ENCODE peak calls at places on chromosome 15, in five cellular contexts. One of them, this sample, is unnamed.

GRCh38 chr15:56367156-56367555 is 1.9 kb downstream of the TEX9 start:
- DNase-seq in transverse colon: no peak
- DNase-seq in mammary epithelial cell: no peak
- DNase-seq in Calu3: no peak
- DNase-seq in WTC11: no peak
- DNase-seq in this sample: no peak

GRCh38 chr15:43105077-43105769 is 615 bp downstream of the UBR1 start:
- DNase-seq in transverse colon: peak
- DNase-seq in mammary epithelial cell: peak
- DNase-seq in Calu3: peak
- DNase-seq in WTC11: no peak
- DNase-seq in this sample: no peak

GRCh38 chr15:88247914-88248313 is 8.6 kb downstream of the NTRK3 start:
- DNase-seq in transverse colon: no peak
- DNase-seq in mammary epithelial cell: no peak
- DNase-seq in Calu3: no peak
- DNase-seq in WTC11: no peak
- DNase-seq in this sample: no peak

GRCh38 chr15:75063889-75064288 is 40.5 kb downstream of the PPCDC start:
- DNase-seq in transverse colon: no peak
- DNase-seq in mammary epithelial cell: no peak
- DNase-seq in Calu3: no peak
- DNase-seq in WTC11: no peak
- DNase-seq in this sample: no peak

GRCh38 chr15:70094690-70095311 is 2.9 kb downstream of the TLE3 start:
- DNase-seq in transverse colon: no peak
- DNase-seq in mammary epithelial cell: no peak
- DNase-seq in Calu3: no peak
- DNase-seq in WTC11: no peak
- DNase-seq in this sample: no peak

GRCh38 chr15:78654272-78654671 is 13.3 kb upstream of the CHRNB4 start:
- DNase-seq in transverse colon: no peak
- DNase-seq in mammary epithelial cell: peak
- DNase-seq in Calu3: no peak
- DNase-seq in WTC11: no peak
- DNase-seq in this sample: no peak

GRCh38 chr15:99682455-99682854 is 50.8 kb downstream of the LYSMD4 start:
- DNase-seq in transverse colon: no peak
- DNase-seq in mammary epithelial cell: peak
- DNase-seq in Calu3: no peak
- DNase-seq in WTC11: no peak
- DNase-seq in this sample: no peak

GRCh38 chr15:40291088-40291574 is 8.3 kb upstream of the ANKRD63 start:
- DNase-seq in transverse colon: peak
- DNase-seq in mammary epithelial cell: peak
- DNase-seq in Calu3: no peak
- DNase-seq in WTC11: peak
- DNase-seq in this sample: no peak

GRCh38 chr15:99106417-99107220 is 1.7 kb downstream of the SYNM start:
- DNase-seq in transverse colon: no peak
- DNase-seq in mammary epithelial cell: no peak
- DNase-seq in Calu3: no peak
- DNase-seq in WTC11: no peak
- DNase-seq in this sample: no peak

GRCh38 chr15:29032229-29032625 is 146.5 kb downstream of the APBA2 start:
- DNase-seq in transverse colon: no peak
- DNase-seq in mammary epithelial cell: no peak
- DNase-seq in Calu3: no peak
- DNase-seq in WTC11: no peak
- DNase-seq in this sample: no peak

GRCh38 chr15:25243800-25244097 is 195.1 kb downstream of the UBE3A start:
- DNase-seq in transverse colon: peak
- DNase-seq in mammary epithelial cell: no peak
- DNase-seq in Calu3: no peak
- DNase-seq in WTC11: peak
- DNase-seq in this sample: no peak

GRCh38 chr15:91855684-91856553 is 2.4 kb downstream of the SLCO3A1 start:
- DNase-seq in transverse colon: peak
- DNase-seq in mammary epithelial cell: peak
- DNase-seq in Calu3: peak
- DNase-seq in WTC11: peak
- DNase-seq in this sample: no peak

GRCh38 chr15:70587896-70588567 is 175.3 kb downstream of the UACA start:
- DNase-seq in transverse colon: no peak
- DNase-seq in mammary epithelial cell: no peak
- DNase-seq in Calu3: no peak
- DNase-seq in WTC11: no peak
- DNase-seq in this sample: peak

GRCh38 chr15:63344737-63345390 is 36.8 kb downstream of the CA12 start:
- DNase-seq in transverse colon: no peak
- DNase-seq in mammary epithelial cell: peak
- DNase-seq in Calu3: no peak
- DNase-seq in WTC11: no peak
- DNase-seq in this sample: no peak

GRCh38 chr15:51575775-51576174 is 46.8 kb downstream of the DMXL2 start:
- DNase-seq in transverse colon: no peak
- DNase-seq in mammary epithelial cell: no peak
- DNase-seq in Calu3: no peak
- DNase-seq in WTC11: no peak
- DNase-seq in this sample: no peak

GRCh38 chr15:92900712-92901052 is 558 bp downstream of the CHD2 start:
- DNase-seq in transverse colon: no peak
- DNase-seq in mammary epithelial cell: no peak
- DNase-seq in Calu3: no peak
- DNase-seq in WTC11: no peak
- DNase-seq in this sample: no peak

GRCh38 chr15:58737298-58737697 is 12.2 kb downstream of the ADAM10 start:
- DNase-seq in transverse colon: no peak
- DNase-seq in mammary epithelial cell: no peak
- DNase-seq in Calu3: no peak
- DNase-seq in WTC11: no peak
- DNase-seq in this sample: no peak

GRCh38 chr15:69628256-69629093 is 175.9 kb downstream of the RPLP1 start:
- DNase-seq in transverse colon: no peak
- DNase-seq in mammary epithelial cell: no peak
- DNase-seq in Calu3: no peak
- DNase-seq in WTC11: no peak
- DNase-seq in this sample: no peak

GRCh38 chr15:38176155-38176554 is 76.5 kb upstream of the SPRED1 start:
- DNase-seq in transverse colon: no peak
- DNase-seq in mammary epithelial cell: peak
- DNase-seq in Calu3: no peak
- DNase-seq in WTC11: no peak
- DNase-seq in this sample: no peak

GRCh38 chr15:74780983-74781672 is 752 bp upstream of the CSK start:
- DNase-seq in transverse colon: no peak
- DNase-seq in mammary epithelial cell: peak
- DNase-seq in Calu3: no peak
- DNase-seq in WTC11: no peak
- DNase-seq in this sample: no peak

GRCh38 chr15:72935521-72935920 is 116.7 kb upstream of the NEO1 start:
- DNase-seq in transverse colon: no peak
- DNase-seq in mammary epithelial cell: no peak
- DNase-seq in Calu3: no peak
- DNase-seq in WTC11: no peak
- DNase-seq in this sample: no peak

GRCh38 chr15:92683511-92683834 is 27.9 kb upstream of the FAM174B start:
- DNase-seq in transverse colon: peak
- DNase-seq in mammary epithelial cell: no peak
- DNase-seq in Calu3: peak
- DNase-seq in WTC11: peak
- DNase-seq in this sample: no peak

GRCh38 chr15:57654136-57654845 is 52.2 kb upstream of the POLR2M start:
- DNase-seq in transverse colon: no peak
- DNase-seq in mammary epithelial cell: no peak
- DNase-seq in Calu3: no peak
- DNase-seq in WTC11: no peak
- DNase-seq in this sample: no peak

GRCh38 chr15:71079208-71080044 is 35.8 kb upstream of the THSD4 start:
- DNase-seq in transverse colon: peak
- DNase-seq in mammary epithelial cell: peak
- DNase-seq in Calu3: peak
- DNase-seq in WTC11: no peak
- DNase-seq in this sample: no peak

GRCh38 chr15:59294961-59295741 is 77.5 kb downstream of the MYO1E start:
- DNase-seq in transverse colon: no peak
- DNase-seq in mammary epithelial cell: peak
- DNase-seq in Calu3: no peak
- DNase-seq in WTC11: no peak
- DNase-seq in this sample: no peak

GRCh38 chr15:72827216-72827615 is 43.7 kb upstream of the ADPGK start:
- DNase-seq in transverse colon: no peak
- DNase-seq in mammary epithelial cell: peak
- DNase-seq in Calu3: no peak
- DNase-seq in WTC11: no peak
- DNase-seq in this sample: no peak

GRCh38 chr15:93244691-93245615 is 155.9 kb upstream of the RGMA start:
- DNase-seq in transverse colon: no peak
- DNase-seq in mammary epithelial cell: no peak
- DNase-seq in Calu3: no peak
- DNase-seq in WTC11: no peak
- DNase-seq in this sample: no peak

GRCh38 chr15:37008205-37008604 is 92.1 kb downstream of the MEIS2 start:
- DNase-seq in transverse colon: no peak
- DNase-seq in mammary epithelial cell: no peak
- DNase-seq in Calu3: no peak
- DNase-seq in WTC11: no peak
- DNase-seq in this sample: no peak

GRCh38 chr15:89299896-89300295 is 34.7 kb downstream of the POLG start:
- DNase-seq in transverse colon: no peak
- DNase-seq in mammary epithelial cell: no peak
- DNase-seq in Calu3: no peak
- DNase-seq in WTC11: no peak
- DNase-seq in this sample: no peak

GRCh38 chr15:90035095-90035834 is 34.1 kb downstream of the ZNF710 start:
- DNase-seq in transverse colon: peak
- DNase-seq in mammary epithelial cell: no peak
- DNase-seq in Calu3: peak
- DNase-seq in WTC11: no peak
- DNase-seq in this sample: no peak

GRCh38 chr15:84773716-84774115 is 25.3 kb downstream of the ZNF592 start:
- DNase-seq in transverse colon: no peak
- DNase-seq in mammary epithelial cell: no peak
- DNase-seq in Calu3: no peak
- DNase-seq in WTC11: no peak
- DNase-seq in this sample: no peak

GRCh38 chr15:52445553-52445952 is 83.1 kb downstream of the MYO5A start:
- DNase-seq in transverse colon: no peak
- DNase-seq in mammary epithelial cell: no peak
- DNase-seq in Calu3: no peak
- DNase-seq in WTC11: no peak
- DNase-seq in this sample: no peak

GRCh38 chr15:59298255-59298856 is 74.3 kb downstream of the MYO1E start:
- DNase-seq in transverse colon: no peak
- DNase-seq in mammary epithelial cell: peak
- DNase-seq in Calu3: peak
- DNase-seq in WTC11: no peak
- DNase-seq in this sample: no peak

GRCh38 chr15:99621767-99622166 is 56.0 kb downstream of the MEF2A start:
- DNase-seq in transverse colon: no peak
- DNase-seq in mammary epithelial cell: no peak
- DNase-seq in Calu3: no peak
- DNase-seq in WTC11: no peak
- DNase-seq in this sample: no peak

GRCh38 chr15:58980351-58980939 is 7.0 kb upstream of the RNF111 start:
- DNase-seq in transverse colon: no peak
- DNase-seq in mammary epithelial cell: no peak
- DNase-seq in Calu3: no peak
- DNase-seq in WTC11: no peak
- DNase-seq in this sample: no peak

GRCh38 chr15:98855067-98855814 is 152.4 kb downstream of the PGPEP1L start:
- DNase-seq in transverse colon: no peak
- DNase-seq in mammary epithelial cell: no peak
- DNase-seq in Calu3: no peak
- DNase-seq in WTC11: no peak
- DNase-seq in this sample: no peak

GRCh38 chr15:60591491-60592385 is 112.8 kb upstream of the ICE2 start:
- DNase-seq in transverse colon: peak
- DNase-seq in mammary epithelial cell: peak
- DNase-seq in Calu3: peak
- DNase-seq in WTC11: peak
- DNase-seq in this sample: peak
- TF ChIP-seq CTCF in transverse colon: no peak
- TF ChIP-seq CTCF in mammary epithelial cell: no peak
- TF ChIP-seq CTCF in Calu3: peak
- TF ChIP-seq CTCF in WTC11: no peak
- TF ChIP-seq CTCF in this sample: no peak

DNA sequence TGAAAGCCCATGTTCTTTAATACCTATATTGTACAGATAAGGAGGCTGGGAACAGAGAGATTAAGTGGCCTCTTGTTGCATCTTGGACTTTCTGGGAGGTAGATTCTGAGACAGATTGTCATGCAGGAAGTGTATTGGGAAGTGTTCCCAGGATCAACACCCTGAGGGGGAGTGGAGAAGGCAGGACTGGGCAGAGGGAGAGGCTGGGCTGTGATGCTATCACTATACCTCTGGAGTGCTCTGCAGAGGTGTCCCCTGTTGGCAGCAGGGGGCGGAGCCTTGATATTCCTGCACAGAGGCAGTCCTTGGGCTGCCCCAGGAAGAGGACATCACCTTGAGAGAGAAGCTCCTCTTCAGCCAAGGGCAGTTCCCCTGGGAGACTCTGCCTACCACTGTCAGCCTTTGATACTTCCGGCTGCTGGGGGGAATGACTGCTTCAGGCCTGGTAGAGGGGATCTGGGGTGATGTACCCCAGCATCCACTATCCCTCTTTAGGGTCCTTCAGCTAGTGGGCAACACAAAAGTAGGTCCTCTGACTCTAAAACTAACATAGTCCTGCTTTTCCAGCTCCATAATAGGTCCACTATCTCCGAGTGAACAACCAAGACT is 97.4 kb upstream of the RNU6-1 start:
- DNase-seq in transverse colon: no peak
- DNase-seq in mammary epithelial cell: peak
- DNase-seq in Calu3: no peak
- DNase-seq in WTC11: no peak
- DNase-seq in this sample: no peak
- TF ChIP-seq CTCF in transverse colon: no peak
- TF ChIP-seq CTCF in mammary epithelial cell: no peak
- TF ChIP-seq CTCF in Calu3: no peak
- TF ChIP-seq CTCF in WTC11: no peak
- TF ChIP-seq CTCF in this sample: no peak

GRCh38 chr15:41945701-41946100 is 26.7 kb downstream of the EHD4 start:
- DNase-seq in transverse colon: no peak
- DNase-seq in mammary epithelial cell: no peak
- DNase-seq in Calu3: no peak
- DNase-seq in WTC11: no peak
- DNase-seq in this sample: no peak
- TF ChIP-seq CTCF in transverse colon: no peak
- TF ChIP-seq CTCF in mammary epithelial cell: no peak
- TF ChIP-seq CTCF in Calu3: no peak
- TF ChIP-seq CTCF in WTC11: no peak
- TF ChIP-seq CTCF in this sample: no peak

GRCh38 chr15:67240235-67241131 is 14.0 kb downstream of the AAGAB start:
- DNase-seq in transverse colon: peak
- DNase-seq in mammary epithelial cell: peak
- DNase-seq in Calu3: peak
- DNase-seq in WTC11: no peak
- DNase-seq in this sample: no peak
- TF ChIP-seq CTCF in transverse colon: peak
- TF ChIP-seq CTCF in mammary epithelial cell: peak
- TF ChIP-seq CTCF in Calu3: peak
- TF ChIP-seq CTCF in WTC11: no peak
- TF ChIP-seq CTCF in this sample: no peak

This sample was measured in mesothelial cell of epicardium.